ENCODE peak calls at places on chromosome 15, in eight cellular contexts. B is MM.1S; W is dorsolateral prefrontal cortex; V is GM13977; C is transverse colon; L is AG10803; E is left ventricle myocardium inferior; O is CD8-positive, alpha-beta T cell. M is an unnamed sample.

GRCh38 chr15:38670142-38671002 is 105.8 kb upstream of the RASGRP1 start:
- DNase-seq in B (no peak), W (no peak), V (no peak), C (peak), L (no peak), E (no peak), O (peak), M (peak)

GRCh38 chr15:41655716-41656115 is 4.5 kb upstream of the MGA start:
- DNase-seq in B (no peak), W (no peak), V (no peak), C (no peak), L (peak), E (no peak), O (no peak), M (no peak)

GRCh38 chr15:49620174-49620573 is 444 bp downstream of the FAM227B start:
- DNase-seq in B (peak), W (no peak), V (peak), C (peak), L (peak), E (no peak), O (no peak), M (no peak)

GRCh38 chr15:40873625-40874561 is at the start of gene RHOV:
- DNase-seq in B (peak), W (peak), V (peak), C (peak), L (peak), E (peak), O (peak), M (peak)

GRCh38 chr15:31040611-31041010 is 49.2 kb upstream of the MTMR10 start:
- DNase-seq in B (no peak), W (no peak), V (no peak), C (no peak), L (no peak), E (no peak), O (no peak), M (no peak)

GRCh38 chr15:74406992-74407705 is 26.6 kb downstream of the SEMA7A start:
- DNase-seq in B (no peak), W (peak), V (no peak), C (no peak), L (peak), E (no peak), O (no peak), M (no peak)

GRCh38 chr15:57158589-57158988 is 217.7 kb upstream of the CGNL1 start:
- DNase-seq in B (no peak), W (peak), V (no peak), C (no peak), L (peak), E (no peak), O (no peak), M (no peak)

GRCh38 chr15:51982013-51982769 is 10.6 kb upstream of the LEO1 start:
- DNase-seq in B (peak), W (no peak), V (peak), C (no peak), L (peak), E (no peak), O (no peak), M (no peak)

GRCh38 chr15:31347067-31347975 is 20.7 kb downstream of the KLF13 start:
- DNase-seq in B (no peak), W (no peak), V (no peak), C (no peak), L (no peak), E (no peak), O (peak), M (no peak)

GRCh38 chr15:40252438-40253178 is 13.7 kb downstream of the PAK6 start:
- DNase-seq in B (peak), W (no peak), V (peak), C (peak), L (no peak), E (peak), O (no peak), M (peak)

DNA sequence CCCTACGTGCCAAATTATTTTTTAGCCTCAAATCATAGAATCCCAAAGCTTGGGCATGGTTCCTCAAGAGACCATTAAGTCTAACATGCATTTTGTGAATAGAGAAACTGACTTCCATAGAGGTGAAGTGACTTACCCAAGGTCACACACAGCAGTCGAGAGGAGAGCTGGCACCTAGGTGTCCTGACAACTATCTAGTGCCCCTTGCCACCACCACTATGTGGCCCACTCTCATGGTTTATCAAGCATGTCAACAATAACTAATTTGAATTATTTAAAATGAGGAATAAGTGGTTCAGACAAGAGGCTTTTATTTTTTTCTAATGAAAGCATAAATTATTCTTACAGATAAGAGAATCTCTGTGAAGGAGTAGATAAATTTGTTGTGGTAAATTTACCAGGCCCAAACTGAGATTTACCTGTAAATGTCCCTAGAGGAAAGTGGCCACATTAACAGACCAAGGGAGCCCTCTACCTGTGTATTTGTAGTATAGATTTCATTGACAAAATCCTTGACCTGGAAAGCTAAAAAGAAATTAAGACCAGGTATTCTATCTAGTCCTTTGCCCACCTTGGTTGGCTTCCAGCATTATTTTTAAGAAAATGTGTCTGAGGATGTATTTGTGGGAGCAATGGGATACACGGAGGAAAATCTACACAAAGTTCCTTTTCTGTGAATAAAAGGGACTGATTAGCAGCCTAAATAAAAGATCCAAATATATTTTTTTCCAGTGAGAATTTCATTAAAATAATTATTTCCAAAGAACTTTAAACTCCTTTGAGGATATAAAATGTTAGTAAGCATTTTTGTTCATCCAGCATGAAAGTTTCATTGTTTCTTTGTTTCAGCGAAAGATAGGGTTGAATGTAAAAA is 49.1 kb downstream of the IQCH start:
- DNase-seq in B (peak), W (no peak), V (peak), C (peak), L (peak), E (no peak), O (peak), M (no peak)
- TF ChIP-seq CTCF in B (peak), W (peak), V (peak), C (peak), L (peak), E (peak), O (peak), M (no peak)

GRCh38 chr15:61315471-61315870 is 86.4 kb upstream of the RORA start:
- DNase-seq in B (no peak), W (no peak), V (no peak), C (no peak), L (no peak), E (no peak), O (no peak), M (no peak)
- TF ChIP-seq CTCF in B (no peak), W (no peak), V (no peak), C (no peak), L (no peak), E (no peak), O (no peak), M (no peak)

GRCh38 chr15:71313806-71314205 is 198.5 kb downstream of the THSD4 start:
- DNase-seq in B (no peak), W (no peak), V (no peak), C (no peak), L (no peak), E (no peak), O (no peak), M (no peak)
- TF ChIP-seq CTCF in B (no peak), W (no peak), V (no peak), C (no peak), L (no peak), E (no peak), O (no peak), M (no peak)

DNA sequence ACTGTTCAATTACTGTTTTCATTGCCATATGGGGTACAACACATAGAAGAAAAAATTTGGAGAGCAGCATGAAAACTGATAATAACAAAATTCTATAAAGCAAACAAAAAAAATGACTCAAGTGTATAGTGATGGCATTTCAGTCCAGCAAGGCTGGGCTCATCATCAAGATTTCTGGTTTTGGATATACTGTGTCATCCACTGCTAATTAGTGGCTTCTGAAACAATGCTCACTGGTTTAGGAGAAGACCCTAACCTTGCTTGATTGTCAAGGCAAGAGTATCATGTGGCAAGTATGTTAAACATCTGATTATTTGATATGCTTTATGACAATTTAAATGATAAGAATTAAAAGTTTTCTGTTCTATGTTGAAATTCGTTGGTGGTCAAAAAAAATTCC is 96.9 kb downstream of the RFX7 start:
- DNase-seq in B (no peak), W (no peak), V (no peak), C (no peak), L (peak), E (no peak), O (no peak), M (no peak)
- TF ChIP-seq CTCF in B (no peak), W (no peak), V (no peak), C (no peak), L (no peak), E (no peak), O (no peak), M (no peak)

DNA sequence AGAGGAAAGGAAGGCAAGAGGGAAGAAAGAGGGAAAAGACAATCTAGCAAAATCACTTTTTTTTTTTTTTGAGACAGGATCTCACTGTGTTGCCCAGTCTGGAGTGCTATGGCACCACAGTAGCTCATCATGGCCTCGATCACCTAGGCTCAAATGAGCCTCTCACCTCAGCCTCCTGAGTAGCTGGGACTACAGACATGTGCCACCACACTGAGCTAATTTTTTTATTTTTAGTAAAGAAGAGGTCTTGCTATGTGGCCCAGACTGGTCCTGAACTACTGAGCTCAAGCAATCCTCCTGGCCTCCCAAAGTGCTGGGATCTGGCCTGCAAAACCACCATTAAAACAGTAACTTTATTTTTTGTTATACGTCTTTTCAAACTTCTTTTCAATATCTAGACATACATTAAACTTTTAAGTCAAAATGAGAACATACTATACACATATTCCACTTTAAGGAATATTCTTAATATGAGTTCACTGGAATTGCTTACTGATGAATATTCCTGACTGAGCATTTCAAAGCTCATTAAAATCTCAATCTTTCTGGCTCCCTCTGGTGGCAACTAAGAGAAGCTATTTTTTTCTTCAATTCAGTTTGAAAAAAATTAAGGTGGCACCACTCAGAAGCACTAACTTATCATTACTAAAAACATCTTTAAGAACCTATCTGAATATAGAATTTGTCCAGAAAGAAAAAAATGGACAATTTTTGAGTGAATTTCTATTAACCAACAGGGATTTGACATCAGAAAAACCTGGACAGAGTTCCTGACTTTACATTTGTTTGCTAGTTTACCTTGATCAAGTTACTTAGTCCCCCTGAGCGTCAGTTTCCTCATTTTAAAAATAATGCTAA is 40.9 kb downstream of the UACA start:
- DNase-seq in B (peak), W (no peak), V (peak), C (no peak), L (peak), E (no peak), O (no peak), M (no peak)
- TF ChIP-seq CTCF in B (peak), W (peak), V (peak), C (peak), L (peak), E (peak), O (peak), M (peak)